ENCODE peak calls at places on chromosomes 12 and 14, in six cellular contexts. E is aorta, W is trophoblast cell, B is GM23338, Z is H9, A is gastrocnemius medialis. D is an unnamed sample. For H3K4me1 and H3K27me3, the result is how much of the 10 kb centered on the place peaks cover.

GRCh38 chr12:66708704-66709443 is 30.0 kb upstream of the GRIP1 start:
- DNase-seq in E (no peak), W (peak), B (peak), Z (no peak), A (no peak), D (no peak)

GRCh38 chr12:87428701-87429277 is 600.4 kb downstream of the C12orf50 start:
- DNase-seq in E (no peak), W (no peak), B (no peak), Z (no peak), A (no peak), D (no peak)

GRCh38 chr12:45217846-45218245 is 2.0 kb downstream of the ANO6 start:
- DNase-seq in E (no peak), W (no peak), B (no peak), Z (no peak), A (no peak), D (no peak)

GRCh38 chr12:132426349-132427176 is 63.4 kb upstream of the FBRSL1 start:
- DNase-seq in E (no peak), W (no peak), B (no peak), Z (no peak), A (no peak), D (no peak)

GRCh38 chr14:99189201-99189801 is 82.7 kb downstream of the BCL11B start:
- DNase-seq in E (no peak), W (no peak), B (no peak), Z (no peak), A (no peak), D (no peak)

GRCh38 chr12:69130064-69130463 is 109.3 kb upstream of the CPSF6 start:
- DNase-seq in E (no peak), W (no peak), B (no peak), Z (no peak), A (no peak), D (no peak)

GRCh38 chr12:131271724-131272123 is 318.0 kb downstream of the ADGRD1 start:
- DNase-seq in E (no peak), W (no peak), B (no peak), Z (no peak), A (no peak), D (no peak)

GRCh38 chr12:125330645-125331341 is 265.6 kb downstream of the AACS start:
- DNase-seq in E (peak), W (peak), B (peak), Z (peak), A (no peak), D (no peak)

GRCh38 chr12:108959748-108960655 is 60.9 kb downstream of the SVOP start:
- DNase-seq in E (no peak), W (no peak), B (no peak), Z (no peak), A (no peak), D (no peak)

GRCh38 chr14:52021971-52022600 is 32.7 kb downstream of the RTRAF start:
- DNase-seq in E (no peak), W (no peak), B (no peak), Z (no peak), A (no peak), D (no peak)

GRCh38 chr12:5807090-5807414 is 138.0 kb downstream of the ANO2 start:
- DNase-seq in E (no peak), W (peak), B (no peak), Z (no peak), A (no peak), D (no peak)

GRCh38 chr12:16796168-16796567 is 190.2 kb upstream of the LMO3 start:
- DNase-seq in E (no peak), W (no peak), B (peak), Z (no peak), A (no peak), D (no peak)

GRCh38 chr14:60893916-60894315 is 87.0 kb downstream of the TRMT5 start:
- DNase-seq in E (no peak), W (no peak), B (peak), Z (no peak), A (no peak), D (no peak)

GRCh38 chr14:92649934-92650545 is 98.4 kb downstream of the LGMN start:
- DNase-seq in E (no peak), W (peak), B (no peak), Z (no peak), A (peak), D (no peak)

DNA sequence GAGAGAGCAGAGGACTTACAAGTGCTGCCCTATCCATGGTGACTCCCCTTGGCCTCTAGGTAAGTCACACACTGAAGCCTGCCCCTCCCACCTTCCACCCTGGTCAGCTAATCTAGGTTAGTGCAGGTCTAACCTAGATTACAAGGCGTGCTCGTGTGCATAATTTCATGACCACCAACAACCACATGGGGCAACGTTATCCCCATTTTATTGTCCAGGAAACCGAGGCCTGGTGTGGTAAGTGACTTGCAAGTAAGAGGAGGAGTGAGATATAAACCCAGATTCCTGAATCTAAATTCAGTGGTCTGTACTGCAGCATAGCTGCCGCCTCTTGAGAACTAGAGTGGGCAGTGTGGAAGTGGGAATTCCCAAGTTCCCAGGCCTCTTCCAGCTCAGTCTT is 171.1 kb downstream of the DAD1 start:
- DNase-seq in E (no peak), W (no peak), B (no peak), Z (no peak), A (no peak), D (no peak)
- H3K4me1 ChIP-seq in E (under half), W (under half), B (under half), Z (under half), A (under half), D (under half)

GRCh38 chr12:53750812-53751335 is 905 bp downstream of the CISTR start:
- DNase-seq in E (no peak), W (no peak), B (peak), Z (no peak), A (no peak), D (no peak)
- H3K27me3 ChIP-seq in E (under half), W (half or more), B (half or more), Z (half or more), A (half or more), D (under half)

GRCh38 chr12:30013051-30013450 is 229.3 kb upstream of the TMTC1 start:
- DNase-seq in E (no peak), W (no peak), B (peak), Z (peak), A (no peak), D (no peak)
- H3K4me1 ChIP-seq in E (under half), W (under half), B (under half), Z (under half), A (under half), D (under half)

GRCh38 chr14:67513631-67514108 is 19.4 kb upstream of the PLEKHH1 start:
- DNase-seq in E (no peak), W (no peak), B (no peak), Z (no peak), A (no peak), D (no peak)
- H3K27me3 ChIP-seq in E (under half), W (under half), B (half or more), Z (under half), A (under half), D (under half)

GRCh38 chr14:68379510-68380303 is 413.2 kb downstream of the ZFP36L1 start:
- DNase-seq in E (no peak), W (no peak), B (no peak), Z (no peak), A (no peak), D (no peak)
- H3K4me1 ChIP-seq in E (under half), W (under half), B (under half), Z (under half), A (under half), D (under half)

GRCh38 chr12:27970981-27971489 is 1.5 kb downstream of the PTHLH start:
- DNase-seq in E (peak), W (peak), B (peak), Z (peak), A (no peak), D (no peak)
- H3K27me3 ChIP-seq in E (under half), W (half or more), B (half or more), Z (half or more), A (half or more), D (half or more)

GRCh38 chr12:100504820-100505219 is 31.2 kb downstream of the NR1H4 start:
- DNase-seq in E (no peak), W (no peak), B (no peak), Z (no peak), A (no peak), D (no peak)
- H3K4me1 ChIP-seq in E (under half), W (under half), B (under half), Z (under half), A (under half), D (under half)

GRCh38 chr12:111022386-111022785 is 102.0 kb upstream of the MYL2 start:
- DNase-seq in E (no peak), W (no peak), B (no peak), Z (no peak), A (no peak), D (no peak)
- H3K27me3 ChIP-seq in E (under half), W (under half), B (under half), Z (under half), A (under half), D (under half)

GRCh38 chr12:52149182-52149641 is 42.6 kb downstream of the KRT80 start:
- DNase-seq in E (no peak), W (peak), B (no peak), Z (no peak), A (no peak), D (no peak)
- H3K4me1 ChIP-seq in E (under half), W (under half), B (under half), Z (under half), A (under half), D (under half)